ENCODE peak calls at places on chromosomes 16 and 17, in seven cellular contexts. One of them, this sample, is unnamed. For H3K4me1, the result is how much of the 10 kb centered on the place peaks cover.

GRCh38 chr16:19980866-19981265 is 92.8 kb downstream of the GPR139 start:
- DNase-seq in left ventricle myocardium inferior: no peak
- DNase-seq in kidney: no peak
- DNase-seq in esophagus muscularis mucosa: no peak
- DNase-seq in adrenal gland: no peak
- DNase-seq in tibial nerve: no peak
- DNase-seq in HCT116: peak
- DNase-seq in this sample: no peak

GRCh38 chr16:67967183-67967955 is 1.1 kb downstream of the SLC12A4 start:
- DNase-seq in HCT116: no peak
- DNase-seq in esophagus muscularis mucosa: no peak
- DNase-seq in tibial nerve: no peak
- DNase-seq in adrenal gland: no peak
- DNase-seq in left ventricle myocardium inferior: no peak
- DNase-seq in kidney: no peak
- DNase-seq in this sample: no peak

GRCh38 chr16:57998484-57998883 is 2.0 kb downstream of the ZNF319 start:
- DNase-seq in esophagus muscularis mucosa: no peak
- DNase-seq in left ventricle myocardium inferior: peak
- DNase-seq in HCT116: no peak
- DNase-seq in kidney: peak
- DNase-seq in tibial nerve: no peak
- DNase-seq in adrenal gland: no peak
- DNase-seq in this sample: no peak

GRCh38 chr16:2745116-2745890 is 7.1 kb upstream of the SRRM2 start:
- DNase-seq in adrenal gland: no peak
- DNase-seq in HCT116: no peak
- DNase-seq in tibial nerve: no peak
- DNase-seq in kidney: peak
- DNase-seq in left ventricle myocardium inferior: no peak
- DNase-seq in esophagus muscularis mucosa: no peak
- DNase-seq in this sample: no peak

GRCh38 chr17:50830298-50830697 is 5.1 kb upstream of the WFIKKN2 start:
- DNase-seq in kidney: peak
- DNase-seq in adrenal gland: no peak
- DNase-seq in esophagus muscularis mucosa: no peak
- DNase-seq in HCT116: no peak
- DNase-seq in left ventricle myocardium inferior: no peak
- DNase-seq in tibial nerve: no peak
- DNase-seq in this sample: no peak

GRCh38 chr16:62156971-62157370 is 120.7 kb upstream of the CDH8 start:
- DNase-seq in left ventricle myocardium inferior: no peak
- DNase-seq in kidney: no peak
- DNase-seq in esophagus muscularis mucosa: no peak
- DNase-seq in adrenal gland: no peak
- DNase-seq in tibial nerve: no peak
- DNase-seq in HCT116: no peak
- DNase-seq in this sample: no peak

GRCh38 chr16:89723279-89724250 is 2.2 kb downstream of the ZNF276 start:
- DNase-seq in esophagus muscularis mucosa: no peak
- DNase-seq in tibial nerve: no peak
- DNase-seq in kidney: no peak
- DNase-seq in adrenal gland: no peak
- DNase-seq in HCT116: no peak
- DNase-seq in left ventricle myocardium inferior: peak
- DNase-seq in this sample: no peak

GRCh38 chr16:74691093-74691855 is 9.4 kb downstream of the MLKL start:
- DNase-seq in tibial nerve: no peak
- DNase-seq in HCT116: no peak
- DNase-seq in adrenal gland: no peak
- DNase-seq in kidney: no peak
- DNase-seq in esophagus muscularis mucosa: no peak
- DNase-seq in left ventricle myocardium inferior: no peak
- DNase-seq in this sample: no peak

GRCh38 chr17:28145348-28145747 is 102.9 kb downstream of the NLK start:
- DNase-seq in adrenal gland: no peak
- DNase-seq in HCT116: peak
- DNase-seq in tibial nerve: no peak
- DNase-seq in left ventricle myocardium inferior: no peak
- DNase-seq in esophagus muscularis mucosa: no peak
- DNase-seq in kidney: no peak
- DNase-seq in this sample: no peak

GRCh38 chr17:55454906-55455474 is 33.4 kb upstream of the MMD start:
- DNase-seq in left ventricle myocardium inferior: no peak
- DNase-seq in kidney: no peak
- DNase-seq in HCT116: no peak
- DNase-seq in adrenal gland: no peak
- DNase-seq in tibial nerve: no peak
- DNase-seq in esophagus muscularis mucosa: no peak
- DNase-seq in this sample: no peak

GRCh38 chr17:66549312-66549705 is 246.9 kb downstream of the PRKCA start:
- DNase-seq in HCT116: no peak
- DNase-seq in esophagus muscularis mucosa: no peak
- DNase-seq in adrenal gland: no peak
- DNase-seq in tibial nerve: no peak
- DNase-seq in left ventricle myocardium inferior: no peak
- DNase-seq in kidney: no peak
- DNase-seq in this sample: no peak

GRCh38 chr16:79165541-79165940 is 435.0 kb downstream of the MAF start:
- DNase-seq in tibial nerve: no peak
- DNase-seq in adrenal gland: no peak
- DNase-seq in left ventricle myocardium inferior: no peak
- DNase-seq in esophagus muscularis mucosa: no peak
- DNase-seq in HCT116: no peak
- DNase-seq in kidney: no peak
- DNase-seq in this sample: no peak

GRCh38 chr17:66441012-66441703 is 138.7 kb downstream of the PRKCA start:
- DNase-seq in tibial nerve: no peak
- DNase-seq in adrenal gland: no peak
- DNase-seq in HCT116: no peak
- DNase-seq in kidney: no peak
- DNase-seq in left ventricle myocardium inferior: no peak
- DNase-seq in esophagus muscularis mucosa: no peak
- DNase-seq in this sample: no peak

GRCh38 chr17:78904371-78904770 is 1.4 kb upstream of the CEP295NL start:
- DNase-seq in HCT116: no peak
- DNase-seq in kidney: no peak
- DNase-seq in left ventricle myocardium inferior: no peak
- DNase-seq in esophagus muscularis mucosa: no peak
- DNase-seq in adrenal gland: no peak
- DNase-seq in tibial nerve: no peak
- DNase-seq in this sample: no peak

GRCh38 chr17:77437017-77437416 is 296.2 kb downstream of the SEC14L1 start:
- DNase-seq in esophagus muscularis mucosa: no peak
- DNase-seq in kidney: no peak
- DNase-seq in adrenal gland: no peak
- DNase-seq in tibial nerve: no peak
- DNase-seq in HCT116: no peak
- DNase-seq in left ventricle myocardium inferior: peak
- DNase-seq in this sample: peak

GRCh38 chr17:15657868-15658775 is 26.0 kb downstream of the TRIM16 start:
- DNase-seq in HCT116: peak
- DNase-seq in kidney: no peak
- DNase-seq in adrenal gland: no peak
- DNase-seq in tibial nerve: no peak
- DNase-seq in left ventricle myocardium inferior: no peak
- DNase-seq in esophagus muscularis mucosa: no peak
- DNase-seq in this sample: no peak

GRCh38 chr17:42571435-42572225 is 4.7 kb downstream of the MLX start:
- DNase-seq in tibial nerve: no peak
- DNase-seq in left ventricle myocardium inferior: no peak
- DNase-seq in kidney: no peak
- DNase-seq in HCT116: no peak
- DNase-seq in adrenal gland: no peak
- DNase-seq in esophagus muscularis mucosa: no peak
- DNase-seq in this sample: no peak

GRCh38 chr17:64920419-64921172 is 1.3 kb upstream of the LRRC37A3 start:
- DNase-seq in esophagus muscularis mucosa: peak
- DNase-seq in tibial nerve: no peak
- DNase-seq in HCT116: no peak
- DNase-seq in kidney: peak
- DNase-seq in left ventricle myocardium inferior: no peak
- DNase-seq in adrenal gland: no peak
- DNase-seq in this sample: no peak

GRCh38 chr16:20074089-20074956 is 633 bp upstream of the GPR139 start:
- DNase-seq in tibial nerve: no peak
- DNase-seq in left ventricle myocardium inferior: no peak
- DNase-seq in HCT116: no peak
- DNase-seq in esophagus muscularis mucosa: no peak
- DNase-seq in kidney: no peak
- DNase-seq in adrenal gland: no peak
- DNase-seq in this sample: no peak

GRCh38 chr17:77798481-77798880 is 160.0 kb upstream of the TNRC6C start:
- DNase-seq in adrenal gland: no peak
- DNase-seq in HCT116: no peak
- DNase-seq in tibial nerve: no peak
- DNase-seq in esophagus muscularis mucosa: no peak
- DNase-seq in kidney: no peak
- DNase-seq in left ventricle myocardium inferior: no peak
- DNase-seq in this sample: no peak

GRCh38 chr17:5533486-5534315 is 47.3 kb downstream of the MIS12 start:
- DNase-seq in esophagus muscularis mucosa: no peak
- DNase-seq in tibial nerve: no peak
- DNase-seq in HCT116: no peak
- DNase-seq in kidney: no peak
- DNase-seq in adrenal gland: no peak
- DNase-seq in left ventricle myocardium inferior: no peak
- DNase-seq in this sample: no peak

GRCh38 chr17:40541060-40541872 is 24.0 kb downstream of the CCR7 start:
- DNase-seq in adrenal gland: no peak
- DNase-seq in tibial nerve: no peak
- DNase-seq in left ventricle myocardium inferior: no peak
- DNase-seq in HCT116: no peak
- DNase-seq in esophagus muscularis mucosa: no peak
- DNase-seq in kidney: peak
- DNase-seq in this sample: peak

GRCh38 chr17:43006639-43007551 is at the start of gene IFI35:
- DNase-seq in esophagus muscularis mucosa: peak
- DNase-seq in left ventricle myocardium inferior: peak
- DNase-seq in tibial nerve: peak
- DNase-seq in HCT116: peak
- DNase-seq in adrenal gland: peak
- DNase-seq in kidney: peak
- DNase-seq in this sample: peak

GRCh38 chr17:77126519-77126918 is 14.2 kb upstream of the SEC14L1 start:
- DNase-seq in tibial nerve: no peak
- DNase-seq in left ventricle myocardium inferior: no peak
- DNase-seq in kidney: peak
- DNase-seq in adrenal gland: no peak
- DNase-seq in esophagus muscularis mucosa: no peak
- DNase-seq in HCT116: no peak
- DNase-seq in this sample: no peak

GRCh38 chr17:13158511-13159240 is 140.8 kb upstream of the ELAC2 start:
- DNase-seq in left ventricle myocardium inferior: no peak
- DNase-seq in esophagus muscularis mucosa: no peak
- DNase-seq in HCT116: no peak
- DNase-seq in kidney: no peak
- DNase-seq in adrenal gland: no peak
- DNase-seq in tibial nerve: no peak
- DNase-seq in this sample: no peak
- H3K4me1 ChIP-seq in left ventricle myocardium inferior: under half
- H3K4me1 ChIP-seq in esophagus muscularis mucosa: under half
- H3K4me1 ChIP-seq in HCT116: under half
- H3K4me1 ChIP-seq in kidney: under half
- H3K4me1 ChIP-seq in adrenal gland: under half
- H3K4me1 ChIP-seq in tibial nerve: under half
- H3K4me1 ChIP-seq in this sample: under half

DNA sequence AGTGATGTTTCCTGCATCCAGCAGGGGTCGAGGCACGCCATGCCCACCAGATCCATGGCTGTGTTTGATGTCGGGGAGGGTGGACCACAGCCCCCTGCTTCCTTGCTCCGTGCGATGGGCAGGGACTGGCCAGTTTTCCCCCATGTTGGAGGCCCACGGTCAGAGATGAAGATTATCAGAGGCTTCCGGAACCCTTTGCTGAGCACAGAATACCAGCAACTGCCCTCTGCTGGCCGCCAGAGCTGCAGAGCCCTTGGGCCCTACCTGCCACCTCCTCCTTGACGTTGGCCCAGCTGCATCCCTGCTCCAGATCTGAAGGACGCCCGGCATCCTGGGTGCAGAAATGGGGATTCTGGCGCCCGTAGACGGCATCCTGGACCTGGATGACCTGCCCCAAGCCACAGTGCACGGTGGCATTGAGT is 23.7 kb upstream of the BCO1 start:
- DNase-seq in left ventricle myocardium inferior: no peak
- DNase-seq in tibial nerve: no peak
- DNase-seq in HCT116: peak
- DNase-seq in esophagus muscularis mucosa: no peak
- DNase-seq in kidney: no peak
- DNase-seq in adrenal gland: no peak
- DNase-seq in this sample: no peak
- TF ChIP-seq CTCF in left ventricle myocardium inferior: peak
- TF ChIP-seq CTCF in tibial nerve: no peak
- TF ChIP-seq CTCF in HCT116: peak
- TF ChIP-seq CTCF in esophagus muscularis mucosa: no peak
- TF ChIP-seq CTCF in kidney: no peak
- TF ChIP-seq CTCF in adrenal gland: no peak
- TF ChIP-seq CTCF in this sample: peak

GRCh38 chr16:12320298-12320706 is 343.8 kb downstream of the SNX29 start:
- DNase-seq in HCT116: no peak
- DNase-seq in adrenal gland: no peak
- DNase-seq in kidney: no peak
- DNase-seq in left ventricle myocardium inferior: no peak
- DNase-seq in esophagus muscularis mucosa: no peak
- DNase-seq in tibial nerve: no peak
- DNase-seq in this sample: no peak

GRCh38 chr16:12319464-12320030 is 343.0 kb downstream of the SNX29 start:
- DNase-seq in tibial nerve: no peak
- DNase-seq in kidney: no peak
- DNase-seq in esophagus muscularis mucosa: no peak
- DNase-seq in HCT116: no peak
- DNase-seq in adrenal gland: no peak
- DNase-seq in left ventricle myocardium inferior: no peak
- DNase-seq in this sample: no peak

GRCh38 chr16:12318661-12319463 is 342.3 kb downstream of the SNX29 start:
- DNase-seq in kidney: no peak
- DNase-seq in esophagus muscularis mucosa: no peak
- DNase-seq in tibial nerve: no peak
- DNase-seq in HCT116: no peak
- DNase-seq in adrenal gland: no peak
- DNase-seq in left ventricle myocardium inferior: no peak
- DNase-seq in this sample: no peak

GRCh38 chr16:12323007-12323699 is 346.6 kb downstream of the SNX29 start:
- DNase-seq in adrenal gland: no peak
- DNase-seq in HCT116: no peak
- DNase-seq in kidney: no peak
- DNase-seq in left ventricle myocardium inferior: no peak
- DNase-seq in esophagus muscularis mucosa: no peak
- DNase-seq in tibial nerve: no peak
- DNase-seq in this sample: no peak

GRCh38 chr16:12321363-12321762 is 344.8 kb downstream of the SNX29 start:
- DNase-seq in left ventricle myocardium inferior: no peak
- DNase-seq in tibial nerve: no peak
- DNase-seq in HCT116: no peak
- DNase-seq in kidney: no peak
- DNase-seq in esophagus muscularis mucosa: no peak
- DNase-seq in adrenal gland: no peak
- DNase-seq in this sample: no peak
- H3K27ac ChIP-seq in left ventricle myocardium inferior: no peak
- H3K27ac ChIP-seq in tibial nerve: no peak
- H3K27ac ChIP-seq in HCT116: no peak
- H3K27ac ChIP-seq in kidney: peak
- H3K27ac ChIP-seq in esophagus muscularis mucosa: no peak
- H3K27ac ChIP-seq in adrenal gland: no peak
- H3K27ac ChIP-seq in this sample: no peak

GRCh38 chr17:57876023-57876865 is 26.4 kb upstream of the MRPS23 start:
- DNase-seq in left ventricle myocardium inferior: no peak
- DNase-seq in HCT116: no peak
- DNase-seq in tibial nerve: no peak
- DNase-seq in kidney: peak
- DNase-seq in adrenal gland: no peak
- DNase-seq in esophagus muscularis mucosa: no peak
- DNase-seq in this sample: no peak
- H3K4me1 ChIP-seq in left ventricle myocardium inferior: half or more
- H3K4me1 ChIP-seq in HCT116: half or more
- H3K4me1 ChIP-seq in tibial nerve: under half
- H3K4me1 ChIP-seq in kidney: under half
- H3K4me1 ChIP-seq in adrenal gland: half or more
- H3K4me1 ChIP-seq in esophagus muscularis mucosa: half or more
- H3K4me1 ChIP-seq in this sample: under half

This sample was measured in uterus.